ENCODE peak calls at places on chromosome 7, in ten cellular contexts. W is left lung; Z is gastrocnemius medialis; K is OCI-LY7; N is uterus; U is coronary artery; F is stimulated activated CD8-positive, alpha-beta memory T cell treated with anti-CD3 and anti-CD28 coated beads, Interleukin-2, amount 100 ng/mL, for 48 hours; O is transverse colon; V is left cardiac atrium; J is EL. P is an unnamed sample.

GRCh38 chr7:20532841-20533240 is 82.6 kb upstream of the ABCB5 start:
- DNase-seq in W (no peak), Z (no peak), K (no peak), N (no peak), U (no peak), F (no peak), O (no peak), V (no peak), J (no peak), P (no peak)

GRCh38 chr7:107501593-107501992 is 31.7 kb downstream of the GPR22 start:
- DNase-seq in W (no peak), Z (no peak), K (peak), N (no peak), U (no peak), F (no peak), O (peak), V (no peak), J (peak), P (no peak)

GRCh38 chr7:10225265-10225664 is 748.4 kb upstream of the PHF14 start:
- DNase-seq in W (no peak), Z (no peak), K (no peak), N (no peak), U (no peak), F (no peak), O (no peak), V (no peak), J (no peak), P (no peak)

GRCh38 chr7:25095516-25096345 is 29.3 kb downstream of the CYCS start:
- DNase-seq in W (no peak), Z (no peak), K (no peak), N (no peak), U (no peak), F (no peak), O (no peak), V (peak), J (peak), P (no peak)

GRCh38 chr7:20152057-20152456 is 65.1 kb downstream of the MACC1 start:
- DNase-seq in W (no peak), Z (no peak), K (no peak), N (no peak), U (no peak), F (no peak), O (no peak), V (no peak), J (no peak), P (no peak)

GRCh38 chr7:103632972-103633371 is 187.0 kb upstream of the SLC26A5 start:
- DNase-seq in W (no peak), Z (no peak), K (no peak), N (no peak), U (no peak), F (no peak), O (no peak), V (no peak), J (peak), P (no peak)

GRCh38 chr7:144812379-144813283 is 23.2 kb downstream of the TPK1 start:
- DNase-seq in W (no peak), Z (no peak), K (peak), N (no peak), U (no peak), F (peak), O (no peak), V (no peak), J (no peak), P (no peak)

GRCh38 chr7:45881759-45882464 is 6.4 kb upstream of the IGFBP1 start:
- DNase-seq in W (no peak), Z (no peak), K (no peak), N (no peak), U (peak), F (no peak), O (no peak), V (no peak), J (peak), P (no peak)

GRCh38 chr7:65216469-65216868 is 157.2 kb upstream of the ZNF92 start:
- DNase-seq in W (no peak), Z (no peak), K (peak), N (no peak), U (no peak), F (peak), O (peak), V (peak), J (peak), P (no peak)

GRCh38 chr7:128910569-128910945 is at the start of gene KCP:
- DNase-seq in W (no peak), Z (no peak), K (no peak), N (no peak), U (peak), F (no peak), O (no peak), V (peak), J (no peak), P (no peak)

GRCh38 chr7:135597926-135598305 is 40.2 kb downstream of the NUP205 start:
- DNase-seq in W (no peak), Z (no peak), K (no peak), N (no peak), U (no peak), F (no peak), O (no peak), V (no peak), J (no peak), P (no peak)

GRCh38 chr7:140200102-140200989 is 23.6 kb upstream of the KDM7A start:
- DNase-seq in W (no peak), Z (peak), K (no peak), N (no peak), U (no peak), F (no peak), O (peak), V (peak), J (peak), P (no peak)

GRCh38 chr7:130135208-130136205 is 65.2 kb downstream of the KLHDC10 start:
- DNase-seq in W (no peak), Z (no peak), K (no peak), N (no peak), U (no peak), F (no peak), O (no peak), V (no peak), J (peak), P (no peak)

GRCh38 chr7:127759945-127760421 is 108.0 kb downstream of the SND1 start:
- DNase-seq in W (no peak), Z (no peak), K (no peak), N (no peak), U (no peak), F (no peak), O (no peak), V (no peak), J (no peak), P (no peak)

GRCh38 chr7:130595986-130596385 is 72.6 kb downstream of the COPG2 start:
- DNase-seq in W (no peak), Z (no peak), K (no peak), N (no peak), U (no peak), F (no peak), O (no peak), V (no peak), J (peak), P (no peak)

GRCh38 chr7:6606866-6607583 is 8.4 kb upstream of the ZNF853 start:
- DNase-seq in W (no peak), Z (no peak), K (no peak), N (no peak), U (no peak), F (no peak), O (no peak), V (no peak), J (no peak), P (no peak)

P was measured in GM12892.